ENCODE peak calls at places on chromosome 13, in seven cellular contexts. J is stimulated activated naive CD4-positive, alpha-beta T cell; C is activated CD8-positive, alpha-beta memory T cell treated with anti-CD3 and anti-CD28 coated beads for 1 hour; R is AG09319; G is prostate gland; T is ACHN; D is lung. N is an unnamed sample.

GRCh38 chr13:51230473-51231105 is 8.4 kb downstream of the FAM124A start:
- DNase-seq in J (no peak), C (no peak), R (no peak), G (peak; percentile 27), T (no peak), D (no peak), N (no peak)

GRCh38 chr13:45807520-45808099 is 43.9 kb downstream of the SIAH3 start:
- DNase-seq in J (no peak), C (no peak), R (no peak), G (peak; percentile 28), T (peak; percentile 67), D (no peak), N (no peak)

GRCh38 chr13:29441301-29441700 is 154.2 kb downstream of the SLC7A1 start:
- DNase-seq in J (no peak), C (no peak), R (no peak), G (no peak), T (no peak), D (no peak), N (no peak)

GRCh38 chr13:109256866-109257760 is 529.3 kb downstream of the IRS2 start:
- DNase-seq in J (no peak), C (no peak), R (peak; percentile 81), G (peak; percentile 5), T (peak; percentile 82), D (peak; percentile 41), N (no peak)

GRCh38 chr13:60959427-60959826 is 456.2 kb downstream of the PCDH20 start:
- DNase-seq in J (no peak), C (no peak), R (no peak), G (no peak), T (no peak), D (no peak), N (no peak)

GRCh38 chr13:106570354-106570822 is 2.5 kb upstream of the ARGLU1 start:
- DNase-seq in J (peak; percentile 50), C (peak; percentile 47), R (no peak), G (peak; percentile 55), T (no peak), D (peak; percentile 72), N (peak; percentile 41)

GRCh38 chr13:99829593-99830239 is 141.9 kb downstream of the ZIC5 start:
- DNase-seq in J (no peak), C (no peak), R (no peak), G (no peak), T (no peak), D (no peak), N (no peak)

GRCh38 chr13:40960721-40961120 is 58.4 kb downstream of the ELF1 start:
- DNase-seq in J (no peak), C (no peak), R (no peak), G (no peak), T (no peak), D (no peak), N (no peak)

GRCh38 chr13:36051082-36051481 is 80.1 kb downstream of the DCLK1 start:
- DNase-seq in J (no peak), C (no peak), R (no peak), G (no peak), T (no peak), D (no peak), N (no peak)

GRCh38 chr13:29849731-29850212 is 645 bp downstream of the UBL3 start:
- DNase-seq in J (no peak), C (no peak), R (no peak), G (peak; percentile 58), T (peak; percentile 63), D (peak; percentile 72), N (peak; percentile 4)

GRCh38 chr13:73722120-73722519 is 412.1 kb downstream of the KLF12 start:
- DNase-seq in J (no peak), C (no peak), R (no peak), G (no peak), T (peak; percentile 64), D (no peak), N (no peak)

GRCh38 chr13:90154311-90154960 is 1193.1 kb upstream of the MIR17HG start:
- DNase-seq in J (no peak), C (no peak), R (no peak), G (no peak), T (no peak), D (no peak), N (no peak)

N was measured in effector CD8-positive, alpha-beta T cell.